ENCODE peak calls at places on chromosome 7, in ten cellular contexts. J is body of pancreas, N is heart left ventricle, K is lower leg skin, P is bronchial epithelial cell, Q is fibroblast of lung, S is A549, G is tibial artery, E is IMR-90, V is AG09309. T is an unnamed sample.

GRCh38 chr7:55132890-55133551 is 114.2 kb downstream of the EGFR start:
- DNase-seq in P (peak), Q (peak), N (no peak), E (peak), K (peak), V (peak), J (no peak), G (peak), S (peak), T (peak)

GRCh38 chr7:39525926-39526325 is 40.3 kb upstream of the YAE1 start:
- DNase-seq in V (no peak), P (peak), E (no peak), K (no peak), S (no peak), Q (no peak), N (no peak), G (no peak), J (no peak), T (no peak)

GRCh38 chr7:39172137-39172536 is 194.4 kb downstream of the POU6F2 start:
- DNase-seq in K (no peak), Q (no peak), S (no peak), G (no peak), N (no peak), J (no peak), E (no peak), P (peak), V (no peak), T (no peak)

GRCh38 chr7:20270867-20271266 is 53.7 kb upstream of the MACC1 start:
- DNase-seq in E (no peak), S (no peak), K (no peak), N (no peak), P (no peak), Q (no peak), J (no peak), G (no peak), V (no peak), T (no peak)

GRCh38 chr7:148695953-148696352 is 2.8 kb upstream of the CUL1 start:
- DNase-seq in E (no peak), V (no peak), S (no peak), J (no peak), Q (no peak), N (no peak), G (no peak), K (no peak), P (peak), T (no peak)

GRCh38 chr7:131306777-131307176 is 20.9 kb upstream of the MKLN1 start:
- DNase-seq in S (no peak), K (no peak), E (no peak), G (no peak), Q (no peak), N (no peak), P (no peak), J (no peak), V (no peak), T (no peak)

GRCh38 chr7:1537631-1538412 is 7.3 kb downstream of the MAFK start:
- DNase-seq in G (peak), N (peak), V (peak), K (peak), Q (peak), J (peak), S (peak), P (peak), E (peak), T (peak)

GRCh38 chr7:148622887-148623585 is 32.5 kb downstream of the C7orf33 start:
- DNase-seq in P (no peak), K (peak), J (no peak), Q (peak), S (no peak), N (no peak), E (no peak), G (no peak), V (no peak), T (no peak)

GRCh38 chr7:131649003-131649541 is 92.6 kb upstream of the PODXL start:
- DNase-seq in K (no peak), P (no peak), S (no peak), V (no peak), J (no peak), E (no peak), G (no peak), N (no peak), Q (no peak), T (no peak)

GRCh38 chr7:102079140-102080002 is 207.3 kb upstream of the SH2B2 start:
- DNase-seq in G (no peak), J (no peak), V (no peak), S (no peak), E (no peak), N (no peak), P (no peak), K (peak), Q (no peak), T (no peak)

GRCh38 chr7:27346531-27347260 is 104.1 kb downstream of the EVX1 start:
- DNase-seq in N (no peak), G (peak), Q (peak), K (no peak), P (peak), J (peak), S (peak), V (peak), E (peak), T (no peak)

GRCh38 chr7:142250705-142251104 is 7.2 kb downstream of the PRSS58 start:
- DNase-seq in K (no peak), N (no peak), S (no peak), P (no peak), J (no peak), E (no peak), G (no peak), Q (no peak), V (no peak), T (no peak)

GRCh38 chr7:18580945-18581344 is 85.4 kb downstream of the HDAC9 start:
- DNase-seq in P (no peak), J (no peak), S (no peak), G (no peak), N (no peak), E (no peak), V (no peak), K (no peak), Q (no peak), T (no peak)

GRCh38 chr7:123622660-123623386 is 21.2 kb downstream of the ASB15 start:
- DNase-seq in V (no peak), G (no peak), E (no peak), S (no peak), P (peak), N (no peak), Q (peak), J (no peak), K (no peak), T (no peak)

GRCh38 chr7:151248191-151249033 is at the start of gene SMARCD3:
- DNase-seq in V (no peak), P (no peak), E (peak), J (peak), Q (peak), S (peak), N (peak), K (no peak), G (peak), T (peak)

GRCh38 chr7:34759477-34760125 is 101.6 kb downstream of the NPSR1 start:
- DNase-seq in J (no peak), K (no peak), V (peak), P (peak), Q (peak), E (peak), S (peak), G (no peak), N (no peak), T (no peak)

GRCh38 chr7:55512635-55513034 is 59.7 kb downstream of the VOPP1 start:
- DNase-seq in K (no peak), P (no peak), N (no peak), E (no peak), G (no peak), J (no peak), V (no peak), Q (no peak), S (no peak), T (no peak)

GRCh38 chr7:102891693-102892261 is 21.0 kb upstream of the LRRC17 start:
- DNase-seq in P (peak), V (peak), K (no peak), S (peak), G (peak), Q (peak), E (peak), N (no peak), J (no peak), T (no peak)

GRCh38 chr7:131042269-131043160 is 285.2 kb upstream of the MKLN1 start:
- DNase-seq in G (no peak), P (no peak), N (no peak), Q (no peak), V (no peak), K (no peak), E (no peak), S (no peak), J (no peak), T (no peak)

GRCh38 chr7:3117488-3118228 is 74.0 kb upstream of the CARD11 start:
- DNase-seq in N (no peak), V (no peak), G (no peak), Q (no peak), P (no peak), S (no peak), J (peak), K (peak), E (no peak), T (no peak)

GRCh38 chr7:21867816-21868646 is 77.7 kb downstream of the CDCA7L start:
- DNase-seq in N (no peak), Q (no peak), E (no peak), P (no peak), K (no peak), G (no peak), V (no peak), S (no peak), J (no peak), T (no peak)

GRCh38 chr7:69814421-69814962 is 216.2 kb downstream of the AUTS2 start:
- DNase-seq in E (no peak), Q (no peak), V (peak), P (no peak), K (no peak), N (no peak), J (no peak), S (no peak), G (no peak), T (no peak)

GRCh38 chr7:25821225-25821624 is 330.8 kb upstream of the NFE2L3 start:
- DNase-seq in N (no peak), G (no peak), Q (no peak), V (no peak), E (no peak), S (no peak), J (no peak), P (no peak), K (no peak), T (no peak)

GRCh38 chr7:25456467-25457171 is 228.3 kb upstream of the NPVF start:
- DNase-seq in J (peak), Q (peak), K (no peak), S (no peak), G (peak), N (no peak), E (no peak), V (no peak), P (no peak), T (no peak)

GRCh38 chr7:95046494-95047240 is 139.3 kb downstream of the PPP1R9A start:
- DNase-seq in V (no peak), E (no peak), S (no peak), N (no peak), G (no peak), K (no peak), J (no peak), P (no peak), Q (no peak), T (no peak)

GRCh38 chr7:105682331-105683070 is 101.2 kb upstream of the EFCAB10 start:
- DNase-seq in V (no peak), N (no peak), E (no peak), Q (peak), G (no peak), K (no peak), J (no peak), S (no peak), P (no peak), T (no peak)
- H3K4me3 ChIP-seq in V (no peak), N (no peak), E (no peak), Q (no peak), G (no peak), K (no peak), J (no peak), S (no peak), P (no peak), T (no peak)

DNA sequence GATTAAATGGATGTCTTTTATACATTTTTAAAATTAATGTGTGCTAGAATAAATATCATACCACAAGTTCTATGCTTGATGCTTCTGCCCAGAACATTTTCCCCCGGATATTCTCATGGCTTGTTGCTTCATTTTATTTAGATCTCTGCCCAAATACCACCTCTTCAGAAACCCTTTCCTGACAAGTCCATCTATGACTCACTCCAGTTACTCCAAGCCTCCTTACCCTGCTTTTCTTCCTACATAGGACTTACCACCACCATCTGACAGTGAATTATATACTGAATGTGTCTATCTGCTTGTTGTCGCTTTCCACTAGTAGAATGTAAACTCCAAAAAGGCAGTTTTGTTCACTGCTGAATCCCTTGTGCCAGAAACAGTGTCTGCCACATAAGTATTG is 19.1 kb upstream of the ERVW-1 start:
- DNase-seq in G (no peak), E (peak), S (no peak), N (no peak), P (peak), J (no peak), V (peak), Q (no peak), K (no peak), T (no peak)
- TF ChIP-seq CTCF in G (no peak), E (no peak), S (no peak), N (no peak), P (no peak), J (no peak), V (no peak), Q (no peak), K (no peak), T (no peak)

GRCh38 chr7:47939425-47940036 is 8.7 kb downstream of the PKD1L1 start:
- DNase-seq in J (no peak), G (no peak), P (no peak), Q (no peak), V (no peak), N (no peak), E (no peak), K (peak), S (no peak), T (no peak)

GRCh38 chr7:47940482-47941001 is 7.7 kb downstream of the PKD1L1 start:
- DNase-seq in P (no peak), J (no peak), N (peak), S (no peak), G (no peak), V (no peak), K (peak), Q (peak), E (peak), T (no peak)

GRCh38 chr7:47943676-47944474 is 4.4 kb downstream of the PKD1L1 start:
- DNase-seq in J (no peak), K (peak), Q (no peak), E (no peak), S (no peak), P (no peak), N (no peak), G (no peak), V (no peak), T (no peak)

GRCh38 chr7:47942132-47942531 is 6.1 kb downstream of the PKD1L1 start:
- DNase-seq in K (peak), S (no peak), P (no peak), Q (no peak), N (no peak), E (no peak), V (no peak), J (no peak), G (no peak), T (no peak)

GRCh38 chr7:47941136-47941844 is 7.0 kb downstream of the PKD1L1 start:
- DNase-seq in V (peak), S (no peak), G (peak), P (peak), K (peak), J (no peak), E (peak), N (no peak), Q (peak), T (no peak)
- H3K4me3 ChIP-seq in V (no peak), S (no peak), G (no peak), P (no peak), K (no peak), J (no peak), E (no peak), N (no peak), Q (no peak), T (peak)

DNA sequence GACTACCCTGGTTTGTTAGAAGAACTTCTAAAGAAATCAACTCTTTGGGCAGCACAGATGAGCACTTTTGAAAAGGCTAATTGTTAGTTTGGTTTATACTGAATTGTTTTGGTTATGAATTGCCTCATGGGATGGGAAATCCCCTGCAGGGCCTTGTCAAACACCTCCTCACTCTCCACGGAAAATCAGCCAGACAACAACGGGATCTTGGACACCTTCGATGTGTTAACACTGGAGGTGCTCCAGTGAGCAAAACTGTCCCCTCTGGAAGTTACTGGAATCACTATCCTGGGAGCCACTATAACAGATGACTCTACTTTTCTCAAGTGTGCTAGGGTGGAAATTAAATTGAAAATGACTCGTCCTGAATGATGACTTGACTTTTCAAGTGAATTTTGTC is 38.7 kb downstream of the CDK6 start:
- DNase-seq in J (no peak), K (no peak), N (no peak), Q (no peak), P (peak), E (peak), V (no peak), S (peak), G (no peak), T (no peak)
- TF ChIP-seq CTCF in J (no peak), K (no peak), N (peak), Q (no peak), P (no peak), E (peak), V (no peak), S (no peak), G (no peak), T (no peak)

GRCh38 chr7:7971308-7972040 is 2.9 kb downstream of the GLCCI1 start:
- DNase-seq in V (no peak), Q (no peak), P (no peak), G (no peak), N (no peak), J (no peak), S (no peak), E (no peak), K (no peak), T (no peak)
- H3K4me3 ChIP-seq in V (no peak), Q (peak), P (no peak), G (peak), N (no peak), J (no peak), S (no peak), E (peak), K (no peak), T (peak)

DNA sequence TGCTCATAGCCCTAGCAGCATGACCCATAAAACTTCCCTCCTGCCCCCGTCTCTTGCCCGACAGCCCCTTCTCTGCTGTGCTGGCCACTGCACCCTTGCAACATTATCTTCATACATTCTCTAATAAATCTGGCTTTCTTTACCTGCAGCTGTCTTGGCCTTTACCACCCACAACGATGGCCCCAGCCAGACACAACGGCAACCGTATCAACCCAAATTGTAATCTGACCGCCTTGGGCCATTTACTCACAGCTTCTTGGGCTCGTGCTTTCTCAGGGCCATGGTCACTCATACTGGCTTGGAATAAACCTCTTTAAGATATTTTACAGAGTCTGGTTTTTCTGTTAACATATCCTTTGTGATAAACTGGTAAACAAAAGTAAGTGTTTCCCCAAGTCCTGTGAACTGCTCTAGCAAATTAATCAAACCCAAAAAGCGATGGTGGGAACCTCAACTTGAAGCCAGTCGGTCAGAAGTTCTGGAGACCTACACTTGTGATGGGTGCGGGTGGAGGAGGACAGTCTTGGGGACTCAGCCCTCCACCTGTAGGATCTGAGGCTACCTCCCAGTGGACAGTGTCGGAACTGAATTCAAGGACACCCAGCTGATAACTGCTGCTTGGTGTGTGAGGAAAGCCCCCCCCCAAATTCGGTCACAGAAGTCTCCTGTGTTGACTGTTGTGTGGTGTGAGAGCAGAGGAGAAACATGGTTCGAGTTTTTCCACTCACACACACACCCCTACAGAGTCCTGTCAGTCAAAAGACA is 87.6 kb upstream of the ATP6V0A4 start:
- DNase-seq in P (no peak), J (no peak), V (no peak), N (no peak), E (no peak), K (no peak), G (no peak), Q (no peak), S (no peak), T (no peak)
- TF ChIP-seq CTCF in P (peak), J (no peak), V (peak), N (no peak), E (no peak), K (no peak), G (no peak), Q (no peak), S (no peak), T (no peak)